ENCODE peak calls at places on chromosome 1, in eight cellular contexts. O is NCI-H1092; G is WERI-Rb-1; T is H54; D is AG09309; V is activated CD8-positive, alpha-beta memory T cell treated with anti-CD3 and anti-CD28 coated beads for 24 hours; B is NCI-H146; L is NCI-H187. X is an unnamed sample.

GRCh38 chr1:19309123-19309813 is 2.7 kb downstream of the AKR7A2 start:
- DNase-seq in L (no peak), D (no peak), G (no peak), O (no peak), B (no peak), T (peak; percentile 54), V (no peak), X (no peak)

GRCh38 chr1:81703736-81704463 is 96.8 kb upstream of the ADGRL2 start:
- DNase-seq in O (no peak), L (no peak), B (no peak), G (no peak), T (no peak), D (no peak), V (no peak), X (no peak)

GRCh38 chr1:14812189-14812588 is 213.7 kb downstream of the KAZN start:
- DNase-seq in L (no peak), V (no peak), T (no peak), G (no peak), O (no peak), D (no peak), B (no peak), X (no peak)

GRCh38 chr1:227886503-227886961 is 61.2 kb downstream of the WNT9A start:
- DNase-seq in D (no peak), G (no peak), O (no peak), B (no peak), V (peak; percentile 61), T (peak; percentile 2), L (no peak), X (no peak)

GRCh38 chr1:185679220-185679619 is 55.0 kb upstream of the HMCN1 start:
- DNase-seq in D (no peak), L (no peak), T (no peak), G (peak; percentile 48), B (no peak), V (no peak), O (no peak), X (no peak)

GRCh38 chr1:52059326-52059725 is 3.2 kb downstream of the BTF3L4 start:
- DNase-seq in L (no peak), O (no peak), T (no peak), G (no peak), B (no peak), V (no peak), D (peak; percentile 32), X (no peak)

GRCh38 chr1:110203021-110203661 is 7.0 kb upstream of the KCNC4 start:
- DNase-seq in D (no peak), L (peak; percentile 20), B (peak; percentile 71), V (peak; percentile 76), T (peak; percentile 59), O (peak; percentile 65), G (peak; percentile 69), X (peak; percentile 20)

GRCh38 chr1:154501423-154502065 is 475 bp upstream of the TDRD10 start:
- DNase-seq in L (no peak), G (no peak), D (no peak), T (no peak), V (no peak), B (no peak), O (no peak), X (no peak)

GRCh38 chr1:99645699-99646531 is at the start of gene PALMD:
- DNase-seq in D (no peak), T (no peak), G (peak; percentile 61), O (no peak), V (no peak), B (no peak), L (no peak), X (peak; percentile 22)

GRCh38 chr1:154971341-154971998 is 923 bp upstream of the SHC1 start:
- DNase-seq in B (no peak), V (no peak), D (no peak), L (no peak), O (no peak), T (no peak), G (no peak), X (no peak)

GRCh38 chr1:240790851-240791250 is 178.9 kb upstream of the GREM2 start:
- DNase-seq in V (no peak), T (no peak), L (no peak), G (no peak), D (peak; percentile 28), O (no peak), B (no peak), X (no peak)

GRCh38 chr1:16440480-16441311 is at the start of gene NECAP2:
- DNase-seq in T (peak; percentile 71), B (peak; percentile 85), V (peak; percentile 99), L (peak; percentile 84), D (peak; percentile 50), O (peak; percentile 94), G (peak; percentile 94), X (peak; percentile 85)

GRCh38 chr1:213724640-213725536 is 262.9 kb upstream of the PROX1 start:
- DNase-seq in V (no peak), O (no peak), L (no peak), B (no peak), D (peak; percentile 1), G (no peak), T (no peak), X (peak; percentile 1)

GRCh38 chr1:171110485-171111340 is 20.0 kb downstream of the FMO3 start:
- DNase-seq in G (no peak), B (no peak), T (no peak), V (no peak), O (no peak), D (no peak), L (no peak), X (no peak)

GRCh38 chr1:41809716-41810115 is 109.0 kb downstream of the HIVEP3 start:
- DNase-seq in L (no peak), O (no peak), V (no peak), G (no peak), D (no peak), B (no peak), T (no peak), X (no peak)

GRCh38 chr1:19354531-19354981 is 42.4 kb downstream of the SLC66A1 start:
- DNase-seq in L (no peak), T (no peak), O (peak; percentile 98), B (peak; percentile 28), V (no peak), D (no peak), G (peak; percentile 69), X (no peak)

GRCh38 chr1:183272390-183272801 is 86.3 kb downstream of the LAMC2 start:
- DNase-seq in O (no peak), D (peak; percentile 94), V (no peak), B (no peak), G (no peak), T (peak; percentile 73), L (no peak), X (no peak)

GRCh38 chr1:50548243-50548642 is 125.0 kb upstream of the DMRTA2 start:
- DNase-seq in O (no peak), G (no peak), V (no peak), D (no peak), L (no peak), B (no peak), T (no peak), X (no peak)

GRCh38 chr1:28428990-28429520 is 59.5 kb downstream of the PHACTR4 start:
- DNase-seq in O (no peak), V (no peak), T (no peak), L (no peak), B (no peak), D (no peak), G (no peak), X (no peak)

GRCh38 chr1:170253180-170253579 is 107.4 kb downstream of the NTMT2 start:
- DNase-seq in L (no peak), G (no peak), T (no peak), V (no peak), O (no peak), B (no peak), D (no peak), X (no peak)

GRCh38 chr1:159892944-159893343 is 7.0 kb downstream of the CFAP45 start:
- DNase-seq in L (no peak), O (no peak), V (no peak), D (no peak), T (no peak), B (no peak), G (peak; percentile 36), X (no peak)

GRCh38 chr1:39230261-39231190 is 26.0 kb downstream of the MACF1 start:
- DNase-seq in T (peak; percentile 35), O (no peak), L (no peak), V (peak; percentile 63), G (no peak), B (no peak), D (no peak), X (no peak)

X was measured in hippocampal formation.